ENCODE peak calls at places on chromosomes 11 and 22, in nine cellular contexts. D is ovary; L is Panc1; U is esophagus squamous epithelium; R is CD4-positive, CD25-positive, alpha-beta regulatory T cell; Z is heart right ventricle; M is pancreas; I is Caco-2; T is sigmoid colon. Y is an unnamed sample. For H3K36me3, the result is how much of the 10 kb centered on the place peaks cover.

GRCh38 chr11:91837649-91838330 is 386.8 kb upstream of the FAT3 start:
- DNase-seq in D (no peak), I (no peak), Z (no peak), R (no peak), T (no peak), M (no peak), U (no peak), L (no peak), Y (no peak)

GRCh38 chr22:45425531-45426265 is 12.2 kb downstream of the RIBC2 start:
- DNase-seq in Z (no peak), I (no peak), R (no peak), U (no peak), L (no peak), T (no peak), M (no peak), D (no peak), Y (no peak)

GRCh38 chr11:34351687-34352469 is 5.9 kb downstream of the ABTB2 start:
- DNase-seq in I (no peak), D (no peak), M (no peak), U (no peak), Z (no peak), T (no peak), L (no peak), R (no peak), Y (no peak)

GRCh38 chr11:19380375-19380774 is 139.6 kb upstream of the E2F8 start:
- DNase-seq in L (no peak), M (no peak), R (no peak), I (no peak), Z (no peak), D (no peak), U (no peak), T (no peak), Y (no peak)

GRCh38 chr11:100776212-100776896 is 89.3 kb downstream of the ARHGAP42 start:
- DNase-seq in I (peak), T (no peak), L (peak), D (no peak), Z (no peak), R (no peak), U (no peak), M (no peak), Y (no peak)

GRCh38 chr11:75536786-75537629 is 11.3 kb upstream of the GDPD5 start:
- DNase-seq in D (no peak), M (no peak), U (no peak), L (no peak), R (peak), I (no peak), T (no peak), Z (no peak), Y (no peak)

GRCh38 chr11:1820463-1821325 is 14.1 kb upstream of the SYT8 start:
- DNase-seq in L (no peak), I (peak), R (no peak), T (no peak), U (no peak), D (no peak), Z (no peak), M (no peak), Y (no peak)

GRCh38 chr11:66902486-66903177 is 45.8 kb downstream of the LRFN4 start:
- DNase-seq in L (no peak), M (no peak), U (no peak), R (no peak), I (no peak), Z (no peak), T (no peak), D (no peak), Y (no peak)

GRCh38 chr22:37501610-37502341 is 15.6 kb upstream of the MFNG start:
- DNase-seq in R (no peak), U (no peak), L (no peak), T (no peak), M (peak), D (peak), I (peak), Z (peak), Y (no peak)

GRCh38 chr22:20324139-20324516 is 4.3 kb upstream of the DGCR6L start:
- DNase-seq in I (no peak), D (no peak), R (peak), M (no peak), L (no peak), U (no peak), Z (no peak), T (no peak), Y (no peak)

GRCh38 chr11:111334495-111335123 is 36.3 kb downstream of the POU2AF3 start:
- DNase-seq in L (no peak), R (no peak), T (no peak), M (peak), I (peak), U (no peak), D (no peak), Z (no peak), Y (no peak)

GRCh38 chr11:128772814-128773213 is 78.9 kb downstream of the FLI1 start:
- DNase-seq in T (no peak), Z (peak), D (no peak), I (no peak), R (peak), M (peak), U (no peak), L (no peak), Y (peak)

GRCh38 chr11:78406568-78407196 is 10.9 kb downstream of the GAB2 start:
- DNase-seq in T (no peak), R (no peak), U (no peak), L (no peak), I (no peak), Z (no peak), M (no peak), D (no peak), Y (no peak)

GRCh38 chr22:37746366-37747089 is 49.7 kb downstream of the TRIOBP start:
- DNase-seq in U (no peak), L (no peak), M (peak), Z (no peak), I (peak), T (no peak), D (no peak), R (peak), Y (no peak)

GRCh38 chr11:63565728-63566127 is 2.5 kb upstream of the PLAAT2 start:
- DNase-seq in R (no peak), U (no peak), L (no peak), I (no peak), Z (no peak), D (no peak), M (no peak), T (no peak), Y (no peak)

GRCh38 chr11:1494650-1495049 is 8.1 kb upstream of the MOB2 start:
- DNase-seq in R (no peak), I (no peak), L (no peak), Z (no peak), M (no peak), D (no peak), U (no peak), T (no peak), Y (no peak)

GRCh38 chr11:62928011-62928410 is 6.8 kb upstream of the CHRM1 start:
- DNase-seq in U (no peak), I (no peak), M (no peak), T (no peak), Z (no peak), R (no peak), D (no peak), L (no peak), Y (peak)

GRCh38 chr11:43268786-43269185 is 43.0 kb upstream of the API5 start:
- DNase-seq in I (no peak), D (no peak), R (no peak), L (no peak), M (no peak), T (no peak), U (no peak), Z (no peak), Y (no peak)

GRCh38 chr11:44793350-44794090 is 66.8 kb downstream of the TSPAN18 start:
- DNase-seq in L (no peak), T (no peak), D (no peak), I (no peak), Z (no peak), R (no peak), M (no peak), U (no peak), Y (peak)

GRCh38 chr11:128738942-128739341 is 45.1 kb downstream of the FLI1 start:
- DNase-seq in I (peak), U (no peak), L (no peak), M (no peak), Z (no peak), T (no peak), R (peak), D (no peak), Y (no peak)

GRCh38 chr11:42237701-42238235 is 778.3 kb upstream of the LRRC4C start:
- DNase-seq in L (no peak), I (no peak), Z (no peak), M (no peak), R (no peak), U (no peak), T (no peak), D (no peak), Y (no peak)

GRCh38 chr22:24591286-24591830 is 1.5 kb downstream of the LRRC75B start:
- DNase-seq in U (no peak), T (no peak), M (no peak), R (no peak), L (no peak), D (no peak), I (no peak), Z (no peak), Y (no peak)

GRCh38 chr22:27424319-27424718 is 377.2 kb downstream of the MN1 start:
- DNase-seq in Z (no peak), U (no peak), T (no peak), M (no peak), D (no peak), I (no peak), L (no peak), R (no peak), Y (no peak)

GRCh38 chr22:22893891-22894739 is 6.5 kb downstream of the IGLL5 start:
- DNase-seq in L (no peak), I (no peak), T (peak), R (no peak), D (no peak), U (no peak), M (no peak), Z (no peak), Y (no peak)

GRCh38 chr22:29848115-29848514 is 10.0 kb upstream of the ASCC2 start:
- DNase-seq in I (no peak), M (no peak), U (no peak), R (no peak), Z (no peak), L (no peak), D (no peak), T (no peak), Y (no peak)

GRCh38 chr11:96144553-96144952 is 198.4 kb downstream of the MAML2 start:
- DNase-seq in U (no peak), T (no peak), D (no peak), Z (no peak), I (no peak), R (no peak), M (no peak), L (no peak), Y (no peak)

GRCh38 chr11:77468527-77468926 is 5.4 kb downstream of the PAK1 start:
- DNase-seq in I (no peak), U (no peak), L (no peak), M (no peak), Z (no peak), R (no peak), D (no peak), T (no peak), Y (no peak)

GRCh38 chr11:12389676-12390075 is 12.3 kb downstream of the PARVA start:
- DNase-seq in M (no peak), Z (no peak), D (no peak), T (no peak), I (no peak), R (no peak), L (no peak), U (no peak), Y (no peak)

GRCh38 chr11:44079376-44079775 is 13.3 kb downstream of the ACCS start:
- DNase-seq in D (no peak), M (no peak), T (no peak), I (no peak), Z (no peak), R (no peak), U (no peak), L (no peak), Y (no peak)

GRCh38 chr22:46846832-46847355 is 84.4 kb downstream of the TBC1D22A start:
- DNase-seq in D (no peak), R (no peak), U (no peak), L (no peak), T (no peak), Z (no peak), I (no peak), M (no peak), Y (no peak)

GRCh38 chr11:2369320-2369719 is 7.8 kb upstream of the CD81 start:
- DNase-seq in U (no peak), D (no peak), T (no peak), L (no peak), R (no peak), I (no peak), M (no peak), Z (no peak), Y (no peak)

GRCh38 chr11:107696140-107696539 is 15.7 kb downstream of the SLN start:
- DNase-seq in M (no peak), D (no peak), T (no peak), I (no peak), U (no peak), R (no peak), L (peak), Z (no peak), Y (no peak)

GRCh38 chr11:110035339-110035738 is 57.9 kb upstream of the ZC3H12C start:
- DNase-seq in U (no peak), Z (no peak), T (no peak), R (no peak), L (no peak), M (no peak), I (no peak), D (no peak), Y (no peak)

GRCh38 chr22:44067901-44068300 is 43.8 kb downstream of the PARVB start:
- DNase-seq in U (no peak), R (no peak), I (no peak), M (no peak), Z (no peak), D (no peak), T (no peak), L (no peak), Y (no peak)

GRCh38 chr11:12159351-12160099 is 49.1 kb downstream of the MICAL2 start:
- DNase-seq in I (no peak), M (no peak), T (peak), U (no peak), Z (no peak), D (no peak), L (no peak), R (no peak), Y (no peak)

GRCh38 chr11:8757047-8757446 is 74.5 kb downstream of the RPL27A start:
- DNase-seq in M (no peak), R (no peak), T (peak), I (peak), D (no peak), Z (no peak), U (no peak), L (no peak), Y (no peak)

DNA sequence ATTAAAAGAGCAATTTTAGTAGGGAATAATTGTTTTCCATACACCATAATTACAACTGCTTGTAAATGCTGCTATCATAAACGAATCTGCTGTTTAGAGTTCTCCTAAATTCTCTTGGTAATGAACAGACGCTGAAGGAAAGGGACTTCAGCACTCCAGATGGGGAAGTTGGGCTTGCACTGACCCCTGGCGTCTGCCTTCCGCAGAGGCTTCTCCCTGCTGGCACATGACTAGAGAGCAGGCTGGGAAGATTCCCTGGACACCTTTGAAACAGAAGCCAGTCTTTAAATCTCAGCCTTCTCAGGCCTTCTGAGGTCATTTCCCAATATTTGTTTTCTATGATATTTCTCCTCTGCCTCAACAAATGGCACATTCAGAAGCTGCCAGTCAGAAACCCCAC is 84.1 kb downstream of the NXPE2 start:
- DNase-seq in I (peak), L (no peak), D (peak), T (peak), U (no peak), R (peak), M (no peak), Z (peak), Y (peak)
- H3K4me3 ChIP-seq in I (no peak), L (no peak), D (no peak), T (no peak), U (no peak), R (no peak), M (no peak), Z (no peak), Y (no peak)

DNA sequence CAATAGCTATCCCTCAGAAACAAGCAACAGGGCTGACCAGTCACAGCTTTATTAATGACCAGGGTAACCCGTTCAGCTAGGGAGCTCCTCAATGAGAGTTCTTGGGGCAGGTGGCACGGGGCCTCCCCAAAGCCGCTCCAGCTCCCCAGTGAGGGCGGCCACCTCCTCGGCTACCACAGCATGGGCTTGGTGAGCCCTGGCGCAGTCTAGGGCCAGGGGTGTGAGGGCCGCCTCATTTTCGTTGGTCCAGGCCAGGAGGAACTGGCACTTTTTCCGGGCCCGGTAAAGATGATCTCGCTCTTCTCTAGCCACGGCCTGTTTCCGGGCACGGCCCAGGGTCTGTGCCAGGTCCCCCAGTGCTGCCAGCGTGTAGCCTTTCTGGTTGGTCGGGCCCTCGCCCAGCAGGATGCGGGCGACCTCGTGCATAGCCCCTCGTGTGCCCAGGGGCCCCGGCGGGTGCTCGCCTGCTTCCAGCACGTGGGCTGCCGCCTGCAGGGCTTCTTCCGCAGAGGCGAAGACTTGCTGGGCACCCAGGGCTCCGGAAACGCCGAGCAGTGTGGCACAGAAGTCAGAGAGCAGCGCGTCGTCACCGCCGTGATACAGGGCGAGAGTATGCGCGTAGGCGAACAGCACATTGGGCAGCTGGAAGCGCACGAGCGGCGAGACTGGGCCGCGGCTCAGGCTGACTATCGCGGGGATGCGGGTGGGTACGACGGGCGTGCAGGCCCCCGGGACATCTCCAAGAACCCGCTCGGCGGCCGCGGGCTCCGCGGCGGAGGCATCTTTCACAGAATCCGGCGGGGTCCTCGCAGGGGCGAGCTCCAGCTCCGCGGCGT is 913 bp downstream of the ZNHIT2 start:
- DNase-seq in I (peak), R (peak), U (no peak), L (no peak), M (peak), D (no peak), Z (no peak), T (peak), Y (no peak)
- H3K36me3 ChIP-seq in I (under half), R (under half), U (under half), L (under half), M (under half), D (under half), Z (under half), T (under half), Y (under half)

DNA sequence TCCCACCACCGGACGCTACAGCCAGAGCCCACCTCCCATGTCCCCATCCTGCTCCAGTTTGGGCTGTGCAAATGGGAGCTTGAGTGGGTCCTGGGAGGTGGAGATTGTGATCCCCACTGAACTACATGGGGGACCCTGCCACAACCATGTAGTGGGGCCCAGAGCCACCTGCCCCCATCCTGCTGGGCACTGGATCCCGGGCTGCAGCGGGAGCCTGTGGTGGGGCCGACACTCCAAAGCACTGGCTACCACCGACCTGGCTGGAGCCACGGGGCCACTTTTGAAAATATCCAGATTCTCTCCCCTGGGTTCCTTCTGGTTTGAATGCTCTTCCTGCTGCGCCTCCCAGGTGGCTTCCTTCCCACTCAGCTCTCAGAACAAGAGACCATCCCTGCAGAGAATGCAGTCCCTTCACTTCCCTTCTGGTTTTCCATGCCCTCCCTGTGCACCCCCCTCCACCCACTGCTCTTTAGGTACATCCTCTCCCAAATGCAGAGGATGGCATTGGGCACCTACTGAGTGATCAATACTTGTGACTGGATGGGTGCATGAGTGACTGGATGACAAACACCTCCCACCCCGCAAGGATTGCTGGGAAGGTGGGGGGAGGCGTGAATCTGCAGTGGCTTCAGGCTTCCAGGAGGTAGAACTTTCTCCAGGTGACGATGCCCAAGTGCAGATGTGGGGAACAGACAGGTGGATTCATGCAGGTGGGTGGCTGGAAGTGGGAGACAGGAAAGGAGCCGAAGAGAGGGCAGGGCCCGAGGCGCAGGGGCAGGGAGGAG is 846 bp upstream of the UNC93B1 start:
- DNase-seq in M (no peak), L (no peak), Z (no peak), D (no peak), I (no peak), R (no peak), T (no peak), U (no peak), Y (no peak)
- H3K4me3 ChIP-seq in M (peak), L (peak), Z (peak), D (no peak), I (peak), R (peak), T (no peak), U (no peak), Y (peak)

DNA sequence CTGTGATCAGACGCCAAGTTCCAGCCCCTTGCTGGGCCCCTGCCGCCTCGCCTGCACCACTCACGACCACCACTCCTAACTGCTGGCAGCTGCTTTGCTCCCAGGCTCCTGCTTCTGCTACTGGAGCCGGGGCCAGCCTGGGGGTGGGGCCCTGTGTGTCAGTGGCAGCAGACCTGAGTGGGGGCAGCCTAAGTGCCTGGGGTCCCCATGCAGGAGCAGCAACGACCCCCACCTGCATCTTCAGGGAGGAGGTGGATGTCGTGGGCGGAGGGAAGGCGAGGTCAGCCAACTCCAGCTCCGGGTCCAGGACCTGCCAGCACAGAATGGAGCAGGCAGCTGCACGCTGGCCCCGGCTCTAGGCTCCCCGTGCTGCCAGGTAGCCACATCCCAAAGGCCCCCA is 9.3 kb downstream of the SBF1 start:
- DNase-seq in M (no peak), R (no peak), L (no peak), I (no peak), T (no peak), U (no peak), D (no peak), Z (no peak), Y (no peak)
- H3K36me3 ChIP-seq in M (under half), R (half or more), L (under half), I (under half), T (half or more), U (half or more), D (under half), Z (half or more), Y (half or more)

GRCh38 chr11:72398058-72398758 is 36.1 kb downstream of the CLPB start:
- DNase-seq in U (no peak), Z (no peak), R (no peak), I (peak), D (no peak), L (no peak), M (no peak), T (no peak), Y (no peak)
- H3K4me3 ChIP-seq in U (no peak), Z (no peak), R (no peak), I (no peak), D (no peak), L (no peak), M (no peak), T (no peak), Y (no peak)

GRCh38 chr11:14290422-14290821 is 68.6 kb downstream of the RRAS2 start:
- DNase-seq in I (no peak), L (no peak), T (no peak), R (peak), D (no peak), U (no peak), Z (no peak), M (no peak), Y (no peak)
- H3K36me3 ChIP-seq in I (under half), L (under half), T (under half), R (under half), D (under half), U (under half), Z (under half), M (under half), Y (under half)